ENCODE peak calls at places on chromosomes 2 and 18, in ten cellular contexts. M is activated CD4-positive, alpha-beta memory T cell treated with anti-CD3 and anti-CD28 coated beads for 36 hours; C is iPS-NIHi11; U is mesothelial cell of epicardium; F is fibroblast of pulmonary artery; G is PC-3; X is myocyte; R is smooth muscle cell of the brain vasculature; S is activated T-cell treated with anti-CD3 and anti-CD28 coated beads, Interleukin-2, amount 50 U/mL, for 48 hours; Y is amniotic epithelial cell. Q is an unnamed sample.
A peak's percentile ranks its signal among the peaks of the same experiment; 100 is the strongest.

GRCh38 chr2:30425326-30425725 is 21.7 kb upstream of the LCLAT1 start:
- DNase-seq in M (no peak), C (no peak), U (no peak), F (no peak), G (no peak), X (peak; percentile 37), R (no peak), S (no peak), Y (no peak), Q (peak; percentile 84)

GRCh38 chr18:33467531-33467930 is 27.0 kb upstream of the CCDC178 start:
- DNase-seq in M (no peak), C (no peak), U (no peak), F (peak; percentile 33), G (peak; percentile 27), X (no peak), R (no peak), S (no peak), Y (peak; percentile 1), Q (no peak)

GRCh38 chr2:64558682-64559081 is 34.6 kb downstream of the AFTPH start:
- DNase-seq in M (no peak), C (no peak), U (no peak), F (no peak), G (no peak), X (no peak), R (no peak), S (no peak), Y (no peak), Q (no peak)

GRCh38 chr18:14976736-14977430 is 228.9 kb downstream of the ANKRD30B start:
- DNase-seq in M (no peak), C (no peak), U (no peak), F (no peak), G (peak; percentile 82), X (peak; percentile 75), R (no peak), S (no peak), Y (no peak), Q (peak; percentile 70)

GRCh38 chr2:117980783-117981676 is 32.8 kb downstream of the CCDC93 start:
- DNase-seq in M (no peak), C (no peak), U (no peak), F (peak; percentile 95), G (peak; percentile 89), X (peak; percentile 69), R (no peak), S (no peak), Y (peak; percentile 99), Q (peak; percentile 85)

GRCh38 chr18:9741821-9742541 is 33.9 kb downstream of the RAB31 start:
- DNase-seq in M (no peak), C (peak; percentile 47), U (no peak), F (peak; percentile 40), G (peak; percentile 20), X (peak; percentile 82), R (no peak), S (no peak), Y (no peak), Q (peak; percentile 35)

GRCh38 chr18:32056613-32057358 is 34.9 kb upstream of the RNF138 start:
- DNase-seq in M (no peak), C (no peak), U (no peak), F (no peak), G (no peak), X (no peak), R (no peak), S (no peak), Y (no peak), Q (no peak)

GRCh38 chr18:13453714-13454113 is 235.2 kb downstream of the LDLRAD4 start:
- DNase-seq in M (peak; percentile 4), C (no peak), U (no peak), F (no peak), G (no peak), X (no peak), R (no peak), S (no peak), Y (no peak), Q (no peak)

GRCh38 chr2:59366288-59366687 is 1125.2 kb upstream of the FANCL start:
- DNase-seq in M (no peak), C (no peak), U (no peak), F (no peak), G (no peak), X (no peak), R (no peak), S (no peak), Y (no peak), Q (no peak)

GRCh38 chr2:182482511-182482910 is 55.7 kb upstream of the PDE1A start:
- DNase-seq in M (no peak), C (no peak), U (no peak), F (no peak), G (no peak), X (no peak), R (no peak), S (no peak), Y (no peak), Q (no peak)

Q was measured in fibroblast of gingiva.